ENCODE peak calls at places on chromosomes 7 and 10, in ten cellular contexts. A is fibroblast of lung, F is tibial artery, J is lung, Z is astrocyte, E is GM23248, G is cardiac muscle cell, Q is left ventricle myocardium inferior, T is psoas muscle, V is right atrium auricular region. S is an unnamed sample. For H3K4me1, the result is how much of the 10 kb centered on the place peaks cover.

GRCh38 chr10:102065561-102066420 is 642 bp downstream of the HPS6 start:
- DNase-seq in A (no peak), F (peak), J (no peak), Z (no peak), E (peak), G (peak), Q (peak), T (peak), V (no peak), S (no peak)

GRCh38 chr7:120827719-120828118 is 30.2 kb downstream of the TSPAN12 start:
- DNase-seq in A (no peak), F (no peak), J (no peak), Z (no peak), E (no peak), G (no peak), Q (no peak), T (no peak), V (no peak), S (no peak)

GRCh38 chr7:69060516-69060915 is 537.8 kb upstream of the AUTS2 start:
- DNase-seq in A (no peak), F (no peak), J (no peak), Z (no peak), E (no peak), G (no peak), Q (no peak), T (no peak), V (no peak), S (no peak)

GRCh38 chr7:67625257-67625713 is 628.7 kb downstream of the TYW1 start:
- DNase-seq in A (peak), F (peak), J (peak), Z (peak), E (peak), G (peak), Q (peak), T (peak), V (peak), S (peak)

GRCh38 chr7:139004321-139005075 is 23.3 kb upstream of the KIAA1549 start:
- DNase-seq in A (no peak), F (no peak), J (no peak), Z (no peak), E (no peak), G (no peak), Q (no peak), T (no peak), V (no peak), S (no peak)

GRCh38 chr10:66925896-66926719 is at the start of gene LRRTM3:
- DNase-seq in A (peak), F (peak), J (peak), Z (peak), E (peak), G (peak), Q (peak), T (no peak), V (peak), S (peak)

GRCh38 chr7:125383324-125383723 is 453.7 kb upstream of the POT1 start:
- DNase-seq in A (no peak), F (no peak), J (no peak), Z (no peak), E (no peak), G (no peak), Q (no peak), T (no peak), V (no peak), S (no peak)

GRCh38 chr10:5731559-5731958 is 46.9 kb downstream of the TASOR2 start:
- DNase-seq in A (no peak), F (no peak), J (no peak), Z (no peak), E (no peak), G (no peak), Q (no peak), T (no peak), V (no peak), S (no peak)

GRCh38 chr10:14153570-14154055 is 177.1 kb downstream of the FRMD4A start:
- DNase-seq in A (no peak), F (no peak), J (no peak), Z (no peak), E (no peak), G (no peak), Q (peak), T (no peak), V (no peak), S (peak)

GRCh38 chr7:123492485-123492884 is 41.9 kb downstream of the IQUB start:
- DNase-seq in A (no peak), F (no peak), J (no peak), Z (no peak), E (peak), G (no peak), Q (no peak), T (no peak), V (no peak), S (no peak)

GRCh38 chr10:36493511-36493880 is 631.9 kb upstream of the ANKRD30A start:
- DNase-seq in A (peak), F (no peak), J (no peak), Z (peak), E (peak), G (no peak), Q (no peak), T (no peak), V (no peak), S (no peak)

GRCh38 chr7:108395442-108395841 is 60.8 kb downstream of the NRCAM start:
- DNase-seq in A (no peak), F (no peak), J (no peak), Z (no peak), E (no peak), G (no peak), Q (no peak), T (no peak), V (no peak), S (no peak)

GRCh38 chr7:30548762-30549344 is 44.2 kb upstream of the GGCT start:
- DNase-seq in A (peak), F (peak), J (peak), Z (peak), E (peak), G (peak), Q (peak), T (peak), V (peak), S (peak)

GRCh38 chr10:80154978-80155695 is 22.6 kb downstream of the PLAC9 start:
- DNase-seq in A (peak), F (peak), J (no peak), Z (peak), E (peak), G (no peak), Q (no peak), T (no peak), V (no peak), S (no peak)

GRCh38 chr7:513521-514166 is 6.0 kb downstream of the PDGFA start:
- DNase-seq in A (peak), F (no peak), J (no peak), Z (peak), E (peak), G (no peak), Q (no peak), T (no peak), V (no peak), S (no peak)

GRCh38 chr10:73788864-73789658 is 3.7 kb downstream of the ZSWIM8 start:
- DNase-seq in A (no peak), F (no peak), J (no peak), Z (no peak), E (no peak), G (no peak), Q (no peak), T (no peak), V (no peak), S (no peak)

GRCh38 chr7:148541891-148542504 is 48.6 kb upstream of the C7orf33 start:
- DNase-seq in A (no peak), F (no peak), J (no peak), Z (no peak), E (no peak), G (no peak), Q (no peak), T (no peak), V (no peak), S (no peak)

GRCh38 chr7:1907751-1908365 is 237.8 kb downstream of the ELFN1 start:
- DNase-seq in A (no peak), F (no peak), J (no peak), Z (no peak), E (no peak), G (no peak), Q (no peak), T (no peak), V (no peak), S (no peak)

GRCh38 chr10:43957267-43958070 is 308.8 kb upstream of the ZNF32 start:
- DNase-seq in A (no peak), F (no peak), J (peak), Z (no peak), E (no peak), G (no peak), Q (no peak), T (no peak), V (no peak), S (no peak)

GRCh38 chr7:77266162-77266807 is 66.7 kb upstream of the FGL2 start:
- DNase-seq in A (peak), F (no peak), J (no peak), Z (no peak), E (no peak), G (no peak), Q (no peak), T (no peak), V (no peak), S (no peak)

GRCh38 chr10:114103286-114103685 is 59.6 kb downstream of the ADRB1 start:
- DNase-seq in A (peak), F (no peak), J (no peak), Z (peak), E (peak), G (peak), Q (no peak), T (no peak), V (no peak), S (no peak)

GRCh38 chr10:5442056-5442989 is 30.0 kb downstream of the NET1 start:
- DNase-seq in A (no peak), F (no peak), J (no peak), Z (no peak), E (peak), G (peak), Q (no peak), T (no peak), V (no peak), S (no peak)

GRCh38 chr7:4836206-4836661 is 25.6 kb downstream of the PAPOLB start:
- DNase-seq in A (no peak), F (peak), J (no peak), Z (no peak), E (no peak), G (no peak), Q (no peak), T (no peak), V (no peak), S (no peak)

GRCh38 chr10:3077940-3078630 is 10.7 kb downstream of the PFKP start:
- DNase-seq in A (no peak), F (no peak), J (no peak), Z (no peak), E (no peak), G (no peak), Q (no peak), T (no peak), V (no peak), S (no peak)

GRCh38 chr10:69359089-69360025 is 57.4 kb downstream of the TACR2 start:
- DNase-seq in A (no peak), F (no peak), J (no peak), Z (no peak), E (no peak), G (peak), Q (no peak), T (no peak), V (no peak), S (no peak)
- H3K4me1 ChIP-seq in A (under half), F (half or more), J (under half), Z (under half), E (under half), G (under half), Q (half or more), T (half or more), V (half or more), S (under half)

DNA sequence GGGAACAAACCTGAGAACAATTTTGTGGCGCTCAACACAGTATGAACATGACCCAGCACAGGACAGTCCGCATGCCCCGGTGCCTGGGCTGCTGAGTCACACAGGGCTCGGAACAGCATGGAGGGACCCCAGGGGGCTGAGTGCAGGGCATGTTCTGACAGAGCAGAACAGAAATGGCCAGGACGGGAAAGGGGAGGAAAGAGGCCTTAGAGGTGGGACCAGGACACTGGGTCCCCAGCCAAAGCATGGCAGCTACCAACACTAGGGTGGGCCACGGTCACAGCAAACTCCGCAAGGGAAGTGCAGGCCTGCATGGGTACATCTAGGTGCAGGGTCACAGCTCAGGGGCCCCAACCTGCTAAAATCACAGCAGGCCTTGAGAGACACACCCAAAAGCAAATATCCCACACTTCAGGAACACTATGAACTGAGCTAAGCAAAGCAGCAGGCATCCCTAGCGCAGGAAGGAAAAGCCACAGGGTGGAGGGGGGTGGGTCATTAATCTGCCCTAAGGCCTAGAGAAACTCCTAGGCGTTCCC is 5.6 kb downstream of the IMPDH1 start:
- DNase-seq in A (no peak), F (no peak), J (no peak), Z (no peak), E (no peak), G (no peak), Q (no peak), T (no peak), V (no peak), S (no peak)
- H3K27ac ChIP-seq in A (no peak), F (peak), J (no peak), Z (no peak), E (no peak), G (no peak), Q (peak), T (no peak), V (no peak), S (no peak)

DNA sequence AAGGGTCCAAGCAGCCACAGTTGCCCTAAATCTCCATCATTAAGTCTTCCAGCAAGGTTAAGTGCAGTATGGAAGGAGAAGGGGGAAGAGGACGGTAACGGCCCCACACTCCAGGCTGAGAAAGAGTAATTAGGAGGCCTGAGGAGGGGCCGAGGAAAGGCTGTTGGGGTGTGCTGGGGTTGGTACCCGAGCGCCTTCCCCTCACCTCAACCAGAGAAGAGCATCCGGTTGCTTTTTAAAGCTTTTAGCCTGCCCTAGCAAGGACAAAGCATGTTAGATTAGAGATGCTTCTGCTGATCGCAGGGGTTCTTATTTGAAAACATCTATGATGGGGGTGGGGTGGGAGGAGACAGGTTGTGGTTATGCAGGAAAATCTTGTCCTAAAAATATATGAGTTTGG is 9.0 kb upstream of the ZSCAN21 start:
- DNase-seq in A (no peak), F (no peak), J (no peak), Z (no peak), E (no peak), G (no peak), Q (no peak), T (no peak), V (no peak), S (no peak)
- H3K4me1 ChIP-seq in A (under half), F (under half), J (under half), Z (under half), E (under half), G (under half), Q (under half), T (under half), V (under half), S (under half)

DNA sequence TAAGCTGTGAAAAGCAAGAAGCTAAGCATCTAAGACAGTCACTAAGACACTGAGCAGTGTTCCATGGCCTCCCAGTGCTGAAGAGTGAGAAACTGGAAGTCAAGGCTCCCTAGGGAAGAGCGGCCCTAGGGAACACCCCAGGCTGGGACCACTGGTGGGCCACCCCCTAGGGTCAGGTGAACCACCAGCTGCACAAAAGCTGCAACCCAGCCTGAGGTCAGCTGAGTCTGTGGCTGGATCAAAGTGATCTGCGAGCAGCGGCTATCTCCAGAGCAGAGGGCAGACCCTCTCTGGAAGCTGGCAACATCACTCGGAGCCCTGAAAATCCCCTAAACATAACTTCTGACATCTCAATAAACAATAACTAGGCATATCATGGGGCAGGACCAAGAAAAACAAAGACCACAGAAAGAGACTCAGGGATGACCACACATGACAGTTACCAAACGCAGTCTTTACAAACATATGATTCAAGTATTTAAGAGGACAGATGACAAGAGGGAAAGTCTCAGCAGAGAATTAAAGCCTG is 125.8 kb downstream of the DLG5 start:
- DNase-seq in A (peak), F (no peak), J (no peak), Z (no peak), E (no peak), G (no peak), Q (no peak), T (no peak), V (no peak), S (no peak)
- H3K27ac ChIP-seq in A (no peak), F (no peak), J (no peak), Z (peak), E (no peak), G (no peak), Q (no peak), T (no peak), V (no peak), S (no peak)